ENCODE peak calls at places on chromosomes 12 and 14, in six cellular contexts. One of them, this sample, is unnamed.

GRCh38 chr14:99753225-99754140 is 39.7 kb upstream of the EML1 start:
- DNase-seq in HFF-Myc: no peak
- DNase-seq in AG10803: no peak
- DNase-seq in neural progenitor cell: peak; percentile 39
- DNase-seq in thoracic aorta: no peak
- DNase-seq in left ventricle myocardium inferior: no peak
- DNase-seq in this sample: no peak

GRCh38 chr12:48677782-48678181 is 4.3 kb downstream of the KANSL2 start:
- DNase-seq in HFF-Myc: no peak
- DNase-seq in AG10803: no peak
- DNase-seq in neural progenitor cell: no peak
- DNase-seq in thoracic aorta: no peak
- DNase-seq in left ventricle myocardium inferior: no peak
- DNase-seq in this sample: no peak

GRCh38 chr12:68837215-68837614 is 29.2 kb downstream of the MDM2 start:
- DNase-seq in HFF-Myc: no peak
- DNase-seq in AG10803: no peak
- DNase-seq in neural progenitor cell: no peak
- DNase-seq in thoracic aorta: no peak
- DNase-seq in left ventricle myocardium inferior: no peak
- DNase-seq in this sample: no peak

GRCh38 chr14:105173901-105174894 is 5.6 kb upstream of the JAG2 start:
- DNase-seq in HFF-Myc: no peak
- DNase-seq in AG10803: no peak
- DNase-seq in neural progenitor cell: no peak
- DNase-seq in thoracic aorta: no peak
- DNase-seq in left ventricle myocardium inferior: no peak
- DNase-seq in this sample: no peak

GRCh38 chr12:122471324-122472226 is 29.2 kb downstream of the ZCCHC8 start:
- DNase-seq in HFF-Myc: peak; percentile 54
- DNase-seq in AG10803: peak; percentile 79
- DNase-seq in neural progenitor cell: peak; percentile 48
- DNase-seq in thoracic aorta: no peak
- DNase-seq in left ventricle myocardium inferior: no peak
- DNase-seq in this sample: peak; percentile 84

GRCh38 chr12:49525942-49526341 is 12.9 kb upstream of the KCNH3 start:
- DNase-seq in HFF-Myc: no peak
- DNase-seq in AG10803: no peak
- DNase-seq in neural progenitor cell: no peak
- DNase-seq in thoracic aorta: no peak
- DNase-seq in left ventricle myocardium inferior: no peak
- DNase-seq in this sample: no peak

GRCh38 chr14:85387181-85387580 is 142.8 kb upstream of the FLRT2 start:
- DNase-seq in HFF-Myc: no peak
- DNase-seq in AG10803: peak; percentile 30
- DNase-seq in neural progenitor cell: no peak
- DNase-seq in thoracic aorta: no peak
- DNase-seq in left ventricle myocardium inferior: no peak
- DNase-seq in this sample: no peak

GRCh38 chr12:103469716-103470115 is 26.1 kb downstream of the C12orf42 start:
- DNase-seq in HFF-Myc: no peak
- DNase-seq in AG10803: no peak
- DNase-seq in neural progenitor cell: no peak
- DNase-seq in thoracic aorta: no peak
- DNase-seq in left ventricle myocardium inferior: no peak
- DNase-seq in this sample: no peak

GRCh38 chr14:58071341-58071740 is 80.7 kb downstream of the ARMH4 start:
- DNase-seq in HFF-Myc: no peak
- DNase-seq in AG10803: no peak
- DNase-seq in neural progenitor cell: no peak
- DNase-seq in thoracic aorta: no peak
- DNase-seq in left ventricle myocardium inferior: no peak
- DNase-seq in this sample: no peak

GRCh38 chr12:101298426-101298825 is 18.5 kb downstream of the UTP20 start:
- DNase-seq in HFF-Myc: peak; percentile 20
- DNase-seq in AG10803: peak; percentile 33
- DNase-seq in neural progenitor cell: no peak
- DNase-seq in thoracic aorta: no peak
- DNase-seq in left ventricle myocardium inferior: no peak
- DNase-seq in this sample: peak; percentile 56

GRCh38 chr14:67668559-67668958 is 5.9 kb downstream of the VTI1B start:
- DNase-seq in HFF-Myc: no peak
- DNase-seq in AG10803: no peak
- DNase-seq in neural progenitor cell: no peak
- DNase-seq in thoracic aorta: no peak
- DNase-seq in left ventricle myocardium inferior: no peak
- DNase-seq in this sample: no peak

GRCh38 chr14:91731018-91731417 is 868 bp downstream of the CATSPERB start:
- DNase-seq in HFF-Myc: no peak
- DNase-seq in AG10803: no peak
- DNase-seq in neural progenitor cell: no peak
- DNase-seq in thoracic aorta: no peak
- DNase-seq in left ventricle myocardium inferior: no peak
- DNase-seq in this sample: no peak

GRCh38 chr14:75540479-75540851 is 18.2 kb downstream of the BATF start:
- DNase-seq in HFF-Myc: no peak
- DNase-seq in AG10803: no peak
- DNase-seq in neural progenitor cell: no peak
- DNase-seq in thoracic aorta: no peak
- DNase-seq in left ventricle myocardium inferior: no peak
- DNase-seq in this sample: no peak

GRCh38 chr14:75295061-75295461 is 16.4 kb downstream of the FOS start:
- DNase-seq in HFF-Myc: no peak
- DNase-seq in AG10803: peak; percentile 90
- DNase-seq in neural progenitor cell: peak; percentile 74
- DNase-seq in thoracic aorta: no peak
- DNase-seq in left ventricle myocardium inferior: peak; percentile 57
- DNase-seq in this sample: peak; percentile 85

GRCh38 chr12:57852620-57853509 is 6.3 kb upstream of the CTDSP2 start:
- DNase-seq in HFF-Myc: no peak
- DNase-seq in AG10803: no peak
- DNase-seq in neural progenitor cell: peak; percentile 92
- DNase-seq in thoracic aorta: no peak
- DNase-seq in left ventricle myocardium inferior: peak; percentile 56
- DNase-seq in this sample: peak; percentile 38

GRCh38 chr12:56099787-56100186 is 4.6 kb upstream of the PA2G4 start:
- DNase-seq in HFF-Myc: no peak
- DNase-seq in AG10803: no peak
- DNase-seq in neural progenitor cell: no peak
- DNase-seq in thoracic aorta: no peak
- DNase-seq in left ventricle myocardium inferior: no peak
- DNase-seq in this sample: no peak

GRCh38 chr12:105280966-105281693 is 45.2 kb upstream of the APPL2 start:
- DNase-seq in HFF-Myc: no peak
- DNase-seq in AG10803: no peak
- DNase-seq in neural progenitor cell: no peak
- DNase-seq in thoracic aorta: no peak
- DNase-seq in left ventricle myocardium inferior: no peak
- DNase-seq in this sample: no peak

GRCh38 chr12:105281694-105282049 is 45.7 kb upstream of the APPL2 start:
- DNase-seq in HFF-Myc: no peak
- DNase-seq in AG10803: no peak
- DNase-seq in neural progenitor cell: no peak
- DNase-seq in thoracic aorta: no peak
- DNase-seq in left ventricle myocardium inferior: no peak
- DNase-seq in this sample: no peak

GRCh38 chr12:105275997-105276760 is 40.2 kb upstream of the APPL2 start:
- DNase-seq in HFF-Myc: no peak
- DNase-seq in AG10803: no peak
- DNase-seq in neural progenitor cell: no peak
- DNase-seq in thoracic aorta: no peak
- DNase-seq in left ventricle myocardium inferior: no peak
- DNase-seq in this sample: no peak

GRCh38 chr12:105279460-105280056 is 43.6 kb upstream of the APPL2 start:
- DNase-seq in HFF-Myc: no peak
- DNase-seq in AG10803: no peak
- DNase-seq in neural progenitor cell: peak; percentile 58
- DNase-seq in thoracic aorta: no peak
- DNase-seq in left ventricle myocardium inferior: no peak
- DNase-seq in this sample: peak; percentile 51

DNA sequence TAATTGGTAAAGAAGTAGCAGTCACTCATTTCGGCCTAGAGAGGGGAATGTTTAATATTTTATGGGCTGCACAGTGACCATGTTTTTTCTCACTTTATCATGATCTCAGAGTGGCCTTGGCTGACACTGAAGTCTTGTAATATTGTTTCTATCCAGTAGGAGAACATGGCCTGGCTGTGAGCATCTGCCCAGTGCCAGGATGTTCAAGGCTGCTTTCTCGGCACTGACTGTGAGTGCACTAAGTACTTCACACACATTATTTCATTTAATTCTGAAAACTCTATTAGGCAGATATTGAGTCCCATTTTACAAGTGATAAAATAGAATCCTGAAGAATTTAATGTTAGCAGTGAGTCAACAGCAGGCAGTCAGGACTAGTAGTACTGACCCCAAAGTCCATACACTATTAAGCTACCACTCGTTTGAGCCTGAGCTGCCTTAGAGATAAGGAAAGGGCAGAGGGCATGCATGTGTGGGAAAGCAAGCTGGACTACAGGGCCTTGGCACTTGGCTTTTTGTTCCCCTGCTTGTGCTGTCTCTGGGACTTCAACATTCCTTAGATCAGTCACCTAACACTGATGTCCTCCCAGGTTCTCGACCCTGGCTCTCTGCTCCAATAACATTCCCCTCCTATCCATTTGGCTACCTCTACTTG is 42.2 kb upstream of the APPL2 start:
- DNase-seq in HFF-Myc: no peak
- DNase-seq in AG10803: peak; percentile 54
- DNase-seq in neural progenitor cell: no peak
- DNase-seq in thoracic aorta: no peak
- DNase-seq in left ventricle myocardium inferior: no peak
- DNase-seq in this sample: peak; percentile 25
- TF ChIP-seq CTCF in HFF-Myc: peak; percentile 36
- TF ChIP-seq CTCF in AG10803: peak; percentile 49
- TF ChIP-seq CTCF in neural progenitor cell: no peak
- TF ChIP-seq CTCF in thoracic aorta: peak; percentile 61
- TF ChIP-seq CTCF in left ventricle myocardium inferior: no peak
- TF ChIP-seq CTCF in this sample: peak; percentile 43

DNA sequence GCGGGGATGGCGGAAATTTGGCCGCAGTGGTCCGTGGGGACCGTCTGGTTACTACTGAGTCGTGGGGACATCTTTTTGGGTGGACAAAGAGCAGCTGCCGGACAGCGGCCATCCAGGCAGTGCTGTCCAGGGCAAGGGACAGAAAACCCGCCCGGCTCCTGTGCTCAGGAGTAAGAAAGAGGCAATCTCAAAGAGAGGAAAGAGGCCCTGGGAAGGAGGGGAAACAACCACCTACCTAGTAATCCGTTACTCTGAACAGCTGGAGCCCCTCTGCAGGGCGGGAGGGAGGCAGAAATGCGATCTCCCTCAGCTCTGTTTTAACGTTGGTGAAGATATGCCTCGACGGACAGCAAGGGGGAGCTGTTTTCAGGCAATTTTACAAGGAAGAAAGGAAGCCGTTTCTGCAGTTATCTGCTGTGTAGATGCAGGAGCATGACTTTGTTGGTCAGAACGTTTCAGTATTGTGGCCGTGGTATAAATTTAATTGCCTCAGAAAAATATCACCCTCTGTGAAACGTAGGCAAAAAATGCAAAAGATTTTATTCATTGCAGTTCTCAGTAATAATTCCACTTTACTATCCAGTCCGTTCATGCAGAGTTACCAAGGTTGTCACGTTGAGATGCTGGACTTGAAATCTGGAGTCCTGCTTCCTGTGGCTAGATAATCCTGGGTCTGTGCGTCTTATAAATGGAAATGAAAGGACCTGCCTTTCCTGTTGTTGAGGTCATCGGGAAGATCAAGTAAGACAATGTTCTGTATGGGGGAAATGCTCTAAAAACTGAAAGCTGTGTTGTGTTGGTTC is 1.1 kb upstream of the AVPR1A start:
- DNase-seq in HFF-Myc: peak; percentile 15
- DNase-seq in AG10803: peak; percentile 31
- DNase-seq in neural progenitor cell: peak; percentile 88
- DNase-seq in thoracic aorta: no peak
- DNase-seq in left ventricle myocardium inferior: peak; percentile 20
- DNase-seq in this sample: peak; percentile 35
- H3K4me3 ChIP-seq in HFF-Myc: no peak overlapping the region
- H3K4me3 ChIP-seq in AG10803: no peak overlapping the region
- H3K4me3 ChIP-seq in neural progenitor cell: peak overlapping the region; percentile 55
- H3K4me3 ChIP-seq in thoracic aorta: peak overlapping the region; percentile 66
- H3K4me3 ChIP-seq in left ventricle myocardium inferior: peak overlapping the region; percentile 66
- H3K4me3 ChIP-seq in this sample: no peak overlapping the region

GRCh38 chr12:30698346-30698745 is 2.7 kb upstream of the IPO8 start:
- DNase-seq in HFF-Myc: no peak
- DNase-seq in AG10803: no peak
- DNase-seq in neural progenitor cell: no peak
- DNase-seq in thoracic aorta: no peak
- DNase-seq in left ventricle myocardium inferior: no peak
- DNase-seq in this sample: no peak

GRCh38 chr12:30695327-30696102 is at the start of gene IPO8:
- DNase-seq in HFF-Myc: peak; percentile 69
- DNase-seq in AG10803: peak; percentile 92
- DNase-seq in neural progenitor cell: peak; percentile 96
- DNase-seq in thoracic aorta: peak; percentile 85
- DNase-seq in left ventricle myocardium inferior: peak; percentile 93
- DNase-seq in this sample: peak; percentile 93

GRCh38 chr12:30696103-30696408 is 387 bp upstream of the IPO8 start:
- DNase-seq in HFF-Myc: no peak
- DNase-seq in AG10803: no peak
- DNase-seq in neural progenitor cell: no peak
- DNase-seq in thoracic aorta: no peak
- DNase-seq in left ventricle myocardium inferior: no peak
- DNase-seq in this sample: no peak

GRCh38 chr12:30696486-30696885 is 817 bp upstream of the IPO8 start:
- DNase-seq in HFF-Myc: no peak
- DNase-seq in AG10803: no peak
- DNase-seq in neural progenitor cell: peak; percentile 17
- DNase-seq in thoracic aorta: no peak
- DNase-seq in left ventricle myocardium inferior: no peak
- DNase-seq in this sample: no peak

GRCh38 chr12:30696943-30697342 is 1.3 kb upstream of the IPO8 start:
- DNase-seq in HFF-Myc: no peak
- DNase-seq in AG10803: no peak
- DNase-seq in neural progenitor cell: no peak
- DNase-seq in thoracic aorta: no peak
- DNase-seq in left ventricle myocardium inferior: no peak
- DNase-seq in this sample: no peak
- TF ChIP-seq CTCF in HFF-Myc: no peak
- TF ChIP-seq CTCF in AG10803: no peak
- TF ChIP-seq CTCF in neural progenitor cell: no peak
- TF ChIP-seq CTCF in thoracic aorta: no peak
- TF ChIP-seq CTCF in left ventricle myocardium inferior: no peak
- TF ChIP-seq CTCF in this sample: no peak

GRCh38 chr14:32495435-32495734 is 166.3 kb downstream of the AKAP6 start:
- DNase-seq in HFF-Myc: no peak
- DNase-seq in AG10803: no peak
- DNase-seq in neural progenitor cell: no peak
- DNase-seq in thoracic aorta: no peak
- DNase-seq in left ventricle myocardium inferior: no peak
- DNase-seq in this sample: no peak

GRCh38 chr14:32492482-32492881 is 163.4 kb downstream of the AKAP6 start:
- DNase-seq in HFF-Myc: no peak
- DNase-seq in AG10803: no peak
- DNase-seq in neural progenitor cell: no peak
- DNase-seq in thoracic aorta: no peak
- DNase-seq in left ventricle myocardium inferior: no peak
- DNase-seq in this sample: no peak

GRCh38 chr14:32491413-32492016 is 162.4 kb downstream of the AKAP6 start:
- DNase-seq in HFF-Myc: no peak
- DNase-seq in AG10803: no peak
- DNase-seq in neural progenitor cell: no peak
- DNase-seq in thoracic aorta: no peak
- DNase-seq in left ventricle myocardium inferior: no peak
- DNase-seq in this sample: no peak

GRCh38 chr14:32494566-32495434 is 165.7 kb downstream of the AKAP6 start:
- DNase-seq in HFF-Myc: no peak
- DNase-seq in AG10803: peak; percentile 89
- DNase-seq in neural progenitor cell: no peak
- DNase-seq in thoracic aorta: no peak
- DNase-seq in left ventricle myocardium inferior: no peak
- DNase-seq in this sample: peak; percentile 40

GRCh38 chr14:32497233-32497632 is 168.1 kb downstream of the AKAP6 start:
- DNase-seq in HFF-Myc: no peak
- DNase-seq in AG10803: peak; percentile 39
- DNase-seq in neural progenitor cell: no peak
- DNase-seq in thoracic aorta: no peak
- DNase-seq in left ventricle myocardium inferior: no peak
- DNase-seq in this sample: no peak
- H3K4me3 ChIP-seq in HFF-Myc: no peak overlapping the region
- H3K4me3 ChIP-seq in AG10803: peak overlapping the region; percentile 61
- H3K4me3 ChIP-seq in neural progenitor cell: no peak overlapping the region
- H3K4me3 ChIP-seq in thoracic aorta: peak overlapping the region; percentile 58
- H3K4me3 ChIP-seq in left ventricle myocardium inferior: peak overlapping the region; percentile 67
- H3K4me3 ChIP-seq in this sample: no peak overlapping the region